ENCODE peak calls at places on chromosomes 16 and 17, in seven cellular contexts. U, I, P, K, M, A and N are unnamed samples.

GRCh38 chr16:4323845-4324478 is 8.1 kb downstream of the GLIS2 start:
- DNase-seq in M (peak), P (peak), U (peak), A (peak), K (no peak), I (peak), N (peak)

GRCh38 chr16:88681084-88681680 is 5.1 kb downstream of the SNAI3 start:
- DNase-seq in A (peak), M (peak), I (peak), U (no peak), P (no peak), K (no peak), N (peak)

GRCh38 chr16:56848955-56849689 is 15.9 kb upstream of the SLC12A3 start:
- DNase-seq in I (no peak), A (no peak), M (no peak), K (no peak), P (peak), U (peak), N (no peak)

GRCh38 chr17:51351890-51352289 is 91.5 kb downstream of the UTP18 start:
- DNase-seq in M (no peak), K (no peak), A (no peak), I (no peak), P (no peak), U (peak), N (no peak)

GRCh38 chr16:69176033-69176780 is 10.8 kb upstream of the SNTB2 start:
- DNase-seq in K (no peak), I (no peak), A (no peak), P (peak), U (peak), M (no peak), N (no peak)

GRCh38 chr16:53852678-53853077 is 148.7 kb downstream of the FTO start:
- DNase-seq in M (no peak), K (no peak), I (no peak), U (peak), A (no peak), P (no peak), N (no peak)

GRCh38 chr16:85781685-85782370 is 17.5 kb downstream of the EMC8 start:
- DNase-seq in P (no peak), U (peak), K (no peak), A (no peak), I (no peak), M (no peak), N (no peak)

GRCh38 chr16:85735225-85735722 is 15.6 kb downstream of the C16orf74 start:
- DNase-seq in I (no peak), M (no peak), U (no peak), P (no peak), K (no peak), A (no peak), N (no peak)

GRCh38 chr16:30567991-30568638 is 3.4 kb downstream of the ZNF688 start:
- DNase-seq in U (peak), I (peak), K (no peak), A (no peak), M (no peak), P (peak), N (no peak)

GRCh38 chr17:5678171-5678570 is 93.9 kb upstream of the NLRP1 start:
- DNase-seq in P (no peak), K (no peak), M (no peak), I (no peak), U (no peak), A (no peak), N (no peak)

GRCh38 chr17:42274273-42274542 is 2.0 kb downstream of the STAT5B start:
- DNase-seq in M (no peak), K (no peak), A (no peak), U (no peak), P (no peak), I (no peak), N (no peak)

GRCh38 chr17:47727704-47728036 is 5.4 kb upstream of the TBX21 start:
- DNase-seq in K (no peak), U (no peak), I (no peak), M (no peak), P (no peak), A (no peak), N (no peak)

GRCh38 chr17:15468142-15468541 is 721 bp upstream of the CDRT4 start:
- DNase-seq in M (no peak), K (no peak), P (no peak), A (no peak), U (no peak), I (no peak), N (no peak)

GRCh38 chr16:4314532-4315184 is 1.2 kb upstream of the GLIS2 start:
- DNase-seq in P (peak), I (peak), K (no peak), A (peak), M (peak), U (peak), N (peak)

GRCh38 chr16:82995286-82995926 is 368.6 kb downstream of the CDH13 start:
- DNase-seq in A (no peak), K (no peak), I (no peak), M (no peak), P (peak), U (no peak), N (no peak)

GRCh38 chr16:74716355-74716754 is 15.7 kb upstream of the MLKL start:
- DNase-seq in A (no peak), P (no peak), I (no peak), U (no peak), K (no peak), M (no peak), N (no peak)

GRCh38 chr17:36608794-36609497 is 7.6 kb downstream of the MRM1 start:
- DNase-seq in U (peak), P (peak), M (peak), A (peak), I (peak), K (no peak), N (peak)

GRCh38 chr17:13429201-13429600 is 172.5 kb downstream of the HS3ST3A1 start:
- DNase-seq in U (peak), P (peak), A (no peak), M (peak), K (no peak), I (peak), N (no peak)

GRCh38 chr17:82611140-82612058 is 36.8 kb downstream of the WDR45B start:
- DNase-seq in P (peak), A (no peak), U (peak), K (no peak), M (no peak), I (peak), N (no peak)

GRCh38 chr17:19470529-19471261 is 59.7 kb downstream of the RNF112 start:
- DNase-seq in I (no peak), K (no peak), A (peak), M (no peak), U (peak), P (no peak), N (peak)

GRCh38 chr16:60331168-60331567 is 1597.1 kb upstream of the GOT2 start:
- DNase-seq in P (no peak), M (no peak), A (no peak), U (no peak), I (no peak), K (no peak), N (no peak)

GRCh38 chr17:65559802-65560627 is 1.4 kb downstream of the AXIN2 start:
- DNase-seq in I (peak), A (peak), M (peak), P (no peak), K (no peak), U (no peak), N (peak)

GRCh38 chr17:37083461-37083860 is 134.7 kb downstream of the AATF start:
- DNase-seq in I (no peak), M (no peak), K (no peak), P (no peak), U (no peak), A (no peak), N (peak)

GRCh38 chr16:83967838-83968482 is at the start of gene NECAB2:
- DNase-seq in P (peak), A (peak), M (no peak), I (no peak), K (peak), U (peak), N (no peak)

GRCh38 chr16:12998376-12999085 is 97.1 kb downstream of the SHISA9 start:
- DNase-seq in M (no peak), A (no peak), P (no peak), K (no peak), I (no peak), U (no peak), N (no peak)

GRCh38 chr17:38897176-38897575 is 27.3 kb downstream of the LASP1 start:
- DNase-seq in A (no peak), U (peak), K (no peak), M (no peak), I (no peak), P (peak), N (no peak)
- H2BK5ac ChIP-seq in A (no peak), U (peak), K (peak), M (no peak), I (no peak), P (no peak), N (no peak)

DNA sequence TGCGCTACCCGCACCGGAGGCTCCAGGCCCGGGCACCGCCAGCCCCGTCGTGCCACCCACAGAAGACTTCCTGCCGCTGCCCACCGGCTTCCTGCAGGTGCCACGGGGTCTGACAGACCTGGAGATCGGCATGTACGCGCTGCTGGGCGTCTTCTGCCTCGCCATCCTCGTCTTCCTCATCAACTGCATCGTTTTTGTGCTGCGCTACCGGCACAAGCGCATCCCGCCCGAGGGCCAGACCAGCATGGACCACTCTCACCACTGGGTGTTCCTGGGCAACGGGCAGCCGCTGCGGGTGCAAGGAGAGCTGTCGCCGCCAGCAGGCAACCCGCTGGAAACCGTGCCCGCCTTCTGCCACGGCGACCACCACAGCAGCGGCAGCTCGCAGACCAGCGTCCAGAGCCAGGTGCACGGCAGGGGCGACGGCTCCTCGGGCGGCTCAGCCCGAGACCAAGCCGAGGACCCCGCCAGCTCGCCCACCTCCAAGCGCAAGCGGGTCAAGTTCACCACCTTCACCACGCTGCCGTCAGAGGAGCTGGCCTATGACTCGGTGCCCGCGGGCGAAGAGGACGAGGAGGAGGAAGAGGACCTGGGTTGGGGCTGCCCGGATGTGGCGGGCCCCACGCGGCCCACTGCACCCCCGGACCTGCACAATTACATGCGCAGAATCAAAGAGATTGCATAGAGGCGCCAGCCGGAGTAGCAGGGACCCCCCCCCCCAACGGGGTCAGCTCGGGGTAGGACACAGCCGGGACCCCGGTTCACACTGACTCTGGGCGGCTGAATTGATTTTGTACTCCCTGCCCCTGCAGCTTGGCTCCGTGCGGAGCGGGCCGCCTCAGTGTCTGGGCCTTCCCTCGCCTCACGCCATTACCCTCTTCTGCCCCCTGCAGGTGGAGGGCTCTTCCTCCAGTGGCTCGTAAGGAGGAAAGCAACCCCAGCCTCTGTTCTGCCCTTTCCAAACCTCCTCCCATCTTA is 58.5 kb downstream of the TMEM132E start:
- DNase-seq in M (peak), U (peak), P (peak), K (peak), I (peak), A (peak), N (peak)
- H3K9ac ChIP-seq in M (no peak), U (no peak), P (peak), K (peak), I (no peak), A (no peak), N (no peak)

GRCh38 chr17:29958947-29959657 is 17.7 kb downstream of the EFCAB5 start:
- DNase-seq in P (no peak), I (peak), U (peak), A (no peak), M (peak), K (no peak), N (no peak)

GRCh38 chr17:29959658-29960337 is 18.4 kb downstream of the EFCAB5 start:
- DNase-seq in K (no peak), U (peak), A (no peak), I (no peak), P (no peak), M (no peak), N (no peak)

GRCh38 chr17:29968271-29968670 is 26.8 kb downstream of the EFCAB5 start:
- DNase-seq in U (peak), P (no peak), K (no peak), I (no peak), A (no peak), M (no peak), N (no peak)

DNA sequence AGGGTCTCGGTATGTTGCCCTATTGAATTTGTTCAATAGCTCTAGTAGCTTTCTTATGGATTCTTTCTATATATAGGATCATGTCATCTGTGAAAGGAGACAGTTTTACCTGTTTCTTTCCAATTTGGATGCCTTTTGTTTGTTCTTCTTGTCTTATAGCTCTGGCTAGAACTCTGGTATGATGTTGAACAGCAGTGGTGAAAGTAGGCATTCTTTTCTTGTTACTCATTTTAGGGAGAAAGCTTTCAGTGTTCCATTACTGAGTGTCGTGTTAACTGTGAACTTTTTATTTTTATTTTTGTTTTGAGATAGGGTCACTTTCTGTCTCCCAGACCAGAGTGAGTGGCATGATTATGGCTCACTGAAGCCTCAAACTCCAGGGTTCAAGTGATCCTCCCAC is 21.2 kb downstream of the EFCAB5 start:
- DNase-seq in M (no peak), U (no peak), K (no peak), A (no peak), I (peak), P (no peak), N (no peak)
- H2BK5ac ChIP-seq in M (no peak), U (no peak), K (no peak), A (no peak), I (no peak), P (no peak), N (no peak)

DNA sequence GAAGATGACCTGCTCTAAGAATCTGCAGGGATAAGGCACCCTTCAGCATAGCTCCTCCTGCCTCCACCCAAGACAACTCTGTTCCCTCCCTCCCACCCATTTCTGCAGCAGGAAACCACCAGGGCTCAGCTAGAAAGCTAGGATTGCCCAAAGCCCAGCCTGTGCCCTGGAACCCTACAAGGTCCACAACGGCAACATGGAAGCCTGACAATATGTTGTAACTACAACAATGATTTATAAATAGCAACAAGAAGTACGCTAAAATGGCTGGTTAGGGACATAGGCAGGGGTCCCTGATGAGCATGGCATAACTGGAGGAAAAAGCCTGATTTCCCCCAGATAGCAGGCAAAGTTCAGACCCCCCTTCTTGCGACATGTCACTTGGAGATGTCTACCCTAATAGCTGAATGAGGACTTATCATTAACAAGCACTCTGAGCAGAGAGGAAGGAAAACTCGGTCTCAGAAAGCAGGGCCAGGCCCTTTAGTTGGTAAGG is 6.5 kb downstream of the ST3GAL2 start:
- DNase-seq in M (no peak), U (no peak), K (no peak), I (peak), A (no peak), P (peak), N (no peak)
- H3K9ac ChIP-seq in M (peak), U (no peak), K (no peak), I (no peak), A (no peak), P (no peak), N (no peak)

GRCh38 chr17:43936434-43936833 is 5.8 kb downstream of the PPY start:
- DNase-seq in K (no peak), A (no peak), U (peak), M (no peak), I (no peak), P (no peak), N (no peak)
- H2BK5ac ChIP-seq in K (no peak), A (no peak), U (no peak), M (no peak), I (no peak), P (no peak), N (no peak)

GRCh38 chr17:76134911-76135809 is 5.9 kb downstream of the FOXJ1 start:
- DNase-seq in I (no peak), U (no peak), P (no peak), M (no peak), A (peak), K (no peak), N (peak)

GRCh38 chr17:76131061-76131691 is 9.9 kb downstream of the FOXJ1 start:
- DNase-seq in P (no peak), I (no peak), A (no peak), M (no peak), U (no peak), K (no peak), N (peak)

GRCh38 chr17:76130473-76130872 is 10.6 kb downstream of the FOXJ1 start:
- DNase-seq in I (no peak), U (no peak), K (no peak), A (no peak), P (no peak), M (no peak), N (peak)

GRCh38 chr17:76131692-76132573 is 9.1 kb downstream of the FOXJ1 start:
- DNase-seq in M (no peak), U (no peak), I (no peak), P (no peak), K (no peak), A (no peak), N (no peak)

GRCh38 chr17:76132574-76133338 is 8.3 kb downstream of the FOXJ1 start:
- DNase-seq in A (peak), K (no peak), I (peak), P (no peak), U (no peak), M (peak), N (peak)
- H3K9ac ChIP-seq in A (no peak), K (peak), I (no peak), P (no peak), U (no peak), M (no peak), N (no peak)

GRCh38 chr17:27318633-27319032 is 24.7 kb downstream of the WSB1 start:
- DNase-seq in K (no peak), M (no peak), I (no peak), U (no peak), P (no peak), A (no peak), N (peak)
- H2BK5ac ChIP-seq in K (no peak), M (no peak), I (no peak), U (no peak), P (no peak), A (no peak), N (no peak)

GRCh38 chr17:2214887-2215615 is 88.5 kb downstream of the SMG6 start:
- DNase-seq in U (peak), K (no peak), A (no peak), I (no peak), P (peak), M (no peak), N (no peak)
- H3K9ac ChIP-seq in U (peak), K (no peak), A (no peak), I (no peak), P (peak), M (no peak), N (no peak)

GRCh38 chr17:64289652-64290051 is 26.6 kb upstream of the TEX2 start:
- DNase-seq in K (no peak), P (no peak), U (no peak), A (no peak), M (no peak), I (no peak), N (no peak)
- H2BK5ac ChIP-seq in K (no peak), P (no peak), U (no peak), A (no peak), M (no peak), I (no peak), N (no peak)

GRCh38 chr17:81250286-81251090 is 11.4 kb downstream of the NDUFAF8 start:
- DNase-seq in M (no peak), P (no peak), I (no peak), K (no peak), A (no peak), U (no peak), N (no peak)
- H3K9ac ChIP-seq in M (no peak), P (no peak), I (no peak), K (no peak), A (no peak), U (no peak), N (no peak)